ENCODE peak calls at places on chromosomes 7 and 10, in six cellular contexts. M is mesendoderm; I is tibial artery; D is OCI-LY7; Y is CD4-positive, CD25-positive, alpha-beta regulatory T cell; A is effector memory CD4-positive, alpha-beta T cell. C is an unnamed sample. For H3K4me1, the result is how much of the 10 kb centered on the place peaks cover.

GRCh38 chr10:84244651-84245270 is at the start of gene RGR:
- DNase-seq in M (no peak), I (peak), D (no peak), Y (no peak), A (no peak), C (no peak)

GRCh38 chr10:60963441-60964256 is 19.7 kb upstream of the RHOBTB1 start:
- DNase-seq in M (peak), I (no peak), D (no peak), Y (no peak), A (no peak), C (no peak)

GRCh38 chr10:127228195-127228785 is 31.9 kb upstream of the INSYN2A start:
- DNase-seq in M (peak), I (peak), D (no peak), Y (no peak), A (no peak), C (peak)

GRCh38 chr7:36360244-36360643 is 29.4 kb upstream of the ANLN start:
- DNase-seq in M (peak), I (no peak), D (no peak), Y (no peak), A (no peak), C (no peak)

GRCh38 chr10:67622506-67622905 is 73.5 kb downstream of the CTNNA3 start:
- DNase-seq in M (no peak), I (no peak), D (no peak), Y (no peak), A (no peak), C (no peak)

GRCh38 chr7:141585592-141586510 is 34.6 kb downstream of the AGK start:
- DNase-seq in M (peak), I (no peak), D (no peak), Y (peak), A (no peak), C (no peak)

GRCh38 chr10:52701647-52702046 is 70.9 kb downstream of the MBL2 start:
- DNase-seq in M (no peak), I (no peak), D (no peak), Y (no peak), A (no peak), C (no peak)

GRCh38 chr7:36526720-36527548 is 137.3 kb downstream of the ANLN start:
- DNase-seq in M (peak), I (no peak), D (no peak), Y (peak), A (no peak), C (no peak)

GRCh38 chr10:84352251-84352842 is 24.0 kb downstream of the CCSER2 start:
- DNase-seq in M (peak), I (no peak), D (peak), Y (peak), A (peak), C (no peak)

GRCh38 chr10:62492012-62492869 is 118.1 kb downstream of the ZNF365 start:
- DNase-seq in M (peak), I (no peak), D (peak), Y (peak), A (no peak), C (no peak)

GRCh38 chr7:2641406-2642393 is 9.9 kb downstream of the TTYH3 start:
- DNase-seq in M (peak), I (peak), D (peak), Y (no peak), A (no peak), C (peak)

GRCh38 chr10:5448333-5449048 is 36.1 kb downstream of the NET1 start:
- DNase-seq in M (no peak), I (no peak), D (no peak), Y (no peak), A (no peak), C (no peak)

GRCh38 chr10:34723746-34724145 is 91.3 kb downstream of the PARD3 start:
- DNase-seq in M (peak), I (peak), D (no peak), Y (no peak), A (no peak), C (no peak)

GRCh38 chr7:14024406-14024805 is 34.9 kb upstream of the ETV1 start:
- DNase-seq in M (peak), I (no peak), D (no peak), Y (no peak), A (no peak), C (no peak)

GRCh38 chr10:119131512-119132240 is 27.8 kb downstream of the DENND10 start:
- DNase-seq in M (no peak), I (no peak), D (peak), Y (peak), A (no peak), C (no peak)

GRCh38 chr10:30630571-30630970 is 1.0 kb upstream of the LYZL2 start:
- DNase-seq in M (no peak), I (no peak), D (no peak), Y (no peak), A (no peak), C (no peak)

GRCh38 chr10:21173964-21174669 is 277.0 kb upstream of the NEBL start:
- DNase-seq in M (peak), I (no peak), D (no peak), Y (peak), A (no peak), C (peak)

GRCh38 chr7:151091431-151091830 is 5.2 kb downstream of the AGAP3 start:
- DNase-seq in M (peak), I (no peak), D (peak), Y (no peak), A (no peak), C (no peak)

GRCh38 chr10:51700228-51700835 is 937 bp upstream of the CSTF2T start:
- DNase-seq in M (peak), I (no peak), D (peak), Y (no peak), A (no peak), C (no peak)

GRCh38 chr7:36658603-36659516 is 65.4 kb downstream of the AOAH start:
- DNase-seq in M (peak), I (no peak), D (no peak), Y (no peak), A (no peak), C (no peak)

GRCh38 chr7:122143751-122144711 is at the start of gene AASS:
- DNase-seq in M (peak), I (peak), D (no peak), Y (peak), A (peak), C (peak)

GRCh38 chr10:77582710-77583115 is 54.9 kb downstream of the KCNMA1 start:
- DNase-seq in M (peak), I (no peak), D (no peak), Y (no peak), A (no peak), C (no peak)

GRCh38 chr7:34931739-34932138 is 105.5 kb downstream of the DPY19L1 start:
- DNase-seq in M (no peak), I (no peak), D (no peak), Y (no peak), A (no peak), C (no peak)

GRCh38 chr7:29285451-29285807 is 90.9 kb downstream of the CHN2 start:
- DNase-seq in M (no peak), I (no peak), D (no peak), Y (peak), A (no peak), C (no peak)

GRCh38 chr10:33803248-33803647 is 468.8 kb upstream of the NRP1 start:
- DNase-seq in M (peak), I (no peak), D (no peak), Y (no peak), A (no peak), C (no peak)

GRCh38 chr7:97733276-97734206 is 1.7 kb downstream of the TAC1 start:
- DNase-seq in M (peak), I (no peak), D (no peak), Y (no peak), A (no peak), C (peak)

GRCh38 chr7:113752289-113752688 is 166.5 kb downstream of the PPP1R3A start:
- DNase-seq in M (peak), I (no peak), D (no peak), Y (no peak), A (no peak), C (no peak)

GRCh38 chr10:114031113-114031512 is 12.6 kb upstream of the ADRB1 start:
- DNase-seq in M (no peak), I (no peak), D (no peak), Y (no peak), A (no peak), C (no peak)

GRCh38 chr10:86139066-86139657 is 227.4 kb downstream of the GRID1 start:
- DNase-seq in M (peak), I (no peak), D (peak), Y (no peak), A (no peak), C (peak)

GRCh38 chr7:124930655-124931597 is 1.3 kb upstream of the POT1 start:
- DNase-seq in M (peak), I (no peak), D (no peak), Y (no peak), A (no peak), C (no peak)

GRCh38 chr7:30740417-30741181 is 11.3 kb upstream of the INMT start:
- DNase-seq in M (peak), I (peak), D (peak), Y (peak), A (peak), C (peak)

GRCh38 chr7:127903913-127904705 is 127.1 kb downstream of the LRRC4 start:
- DNase-seq in M (no peak), I (no peak), D (no peak), Y (no peak), A (no peak), C (no peak)

GRCh38 chr10:112678581-112678980 is 231.6 kb downstream of the VTI1A start:
- DNase-seq in M (peak), I (no peak), D (no peak), Y (no peak), A (no peak), C (no peak)

GRCh38 chr10:129055225-129055624 is 411.8 kb upstream of the MGMT start:
- DNase-seq in M (no peak), I (no peak), D (no peak), Y (no peak), A (no peak), C (no peak)

GRCh38 chr7:66758964-66759628 is 18.6 kb downstream of the RABGEF1 start:
- DNase-seq in M (no peak), I (no peak), D (no peak), Y (peak), A (no peak), C (peak)

GRCh38 chr10:21518629-21519321 is 6.7 kb downstream of the SKIDA1 start:
- DNase-seq in M (peak), I (no peak), D (no peak), Y (no peak), A (no peak), C (no peak)

GRCh38 chr7:55912748-55913158 is 25.5 kb downstream of the ZNF713 start:
- DNase-seq in M (no peak), I (no peak), D (no peak), Y (no peak), A (no peak), C (no peak)

GRCh38 chr7:130490888-130491771 is 755 bp upstream of the MEST start:
- DNase-seq in M (no peak), I (no peak), D (no peak), Y (peak), A (no peak), C (peak)

GRCh38 chr10:70269741-70270140 is 14.1 kb downstream of the NPFFR1 start:
- DNase-seq in M (no peak), I (no peak), D (no peak), Y (no peak), A (no peak), C (no peak)

GRCh38 chr10:70266056-70266455 is 17.7 kb downstream of the NPFFR1 start:
- DNase-seq in M (no peak), I (no peak), D (no peak), Y (no peak), A (no peak), C (no peak)

GRCh38 chr10:70267161-70267933 is 16.5 kb downstream of the NPFFR1 start:
- DNase-seq in M (peak), I (peak), D (peak), Y (no peak), A (no peak), C (no peak)

GRCh38 chr10:70266701-70267100 is 17.1 kb downstream of the NPFFR1 start:
- DNase-seq in M (no peak), I (no peak), D (no peak), Y (no peak), A (no peak), C (no peak)

GRCh38 chr10:70268376-70268775 is 15.4 kb downstream of the NPFFR1 start:
- DNase-seq in M (no peak), I (no peak), D (no peak), Y (no peak), A (no peak), C (no peak)
- H3K4me1 ChIP-seq in M (under half), I (under half), D (under half), Y (under half), A (under half), C (under half)

GRCh38 chr10:122468923-122469781 is 7.8 kb downstream of the HTRA1 start:
- DNase-seq in M (no peak), I (peak), D (no peak), Y (no peak), A (no peak), C (no peak)

GRCh38 chr10:122466866-122467470 is 5.6 kb downstream of the HTRA1 start:
- DNase-seq in M (no peak), I (no peak), D (no peak), Y (no peak), A (no peak), C (no peak)

GRCh38 chr10:122465401-122465800 is 4.0 kb downstream of the HTRA1 start:
- DNase-seq in M (no peak), I (no peak), D (no peak), Y (no peak), A (no peak), C (no peak)

GRCh38 chr10:122469848-122470247 is 8.5 kb downstream of the HTRA1 start:
- DNase-seq in M (no peak), I (no peak), D (no peak), Y (no peak), A (no peak), C (no peak)

GRCh38 chr10:122468220-122468922 is 7.0 kb downstream of the HTRA1 start:
- DNase-seq in M (no peak), I (no peak), D (no peak), Y (no peak), A (no peak), C (no peak)
- H3K4me1 ChIP-seq in M (under half), I (under half), D (under half), Y (under half), A (under half), C (under half)

DNA sequence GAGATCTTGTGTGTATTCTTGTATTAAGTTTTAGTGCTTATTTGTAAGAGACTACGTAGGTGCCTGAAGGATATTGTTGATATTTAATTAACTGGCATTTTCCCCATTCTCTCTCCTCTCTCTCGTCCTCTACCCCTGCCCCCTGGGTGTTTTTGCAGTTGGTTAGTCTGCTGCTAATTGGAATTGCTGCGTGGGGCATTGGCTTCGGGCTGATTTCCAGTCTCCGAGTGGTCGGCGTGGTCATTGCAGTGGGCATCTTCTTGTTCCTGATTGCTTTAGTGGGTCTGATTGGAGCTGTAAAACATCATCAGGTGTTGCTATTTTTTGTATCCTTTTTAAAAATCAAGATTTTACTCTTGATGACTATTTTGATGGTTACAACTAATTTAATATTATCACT is 22.5 kb downstream of the TSPAN13 start:
- DNase-seq in M (peak), I (no peak), D (no peak), Y (no peak), A (no peak), C (no peak)
- H3K4me1 ChIP-seq in M (under half), I (under half), D (under half), Y (under half), A (under half), C (under half)

DNA sequence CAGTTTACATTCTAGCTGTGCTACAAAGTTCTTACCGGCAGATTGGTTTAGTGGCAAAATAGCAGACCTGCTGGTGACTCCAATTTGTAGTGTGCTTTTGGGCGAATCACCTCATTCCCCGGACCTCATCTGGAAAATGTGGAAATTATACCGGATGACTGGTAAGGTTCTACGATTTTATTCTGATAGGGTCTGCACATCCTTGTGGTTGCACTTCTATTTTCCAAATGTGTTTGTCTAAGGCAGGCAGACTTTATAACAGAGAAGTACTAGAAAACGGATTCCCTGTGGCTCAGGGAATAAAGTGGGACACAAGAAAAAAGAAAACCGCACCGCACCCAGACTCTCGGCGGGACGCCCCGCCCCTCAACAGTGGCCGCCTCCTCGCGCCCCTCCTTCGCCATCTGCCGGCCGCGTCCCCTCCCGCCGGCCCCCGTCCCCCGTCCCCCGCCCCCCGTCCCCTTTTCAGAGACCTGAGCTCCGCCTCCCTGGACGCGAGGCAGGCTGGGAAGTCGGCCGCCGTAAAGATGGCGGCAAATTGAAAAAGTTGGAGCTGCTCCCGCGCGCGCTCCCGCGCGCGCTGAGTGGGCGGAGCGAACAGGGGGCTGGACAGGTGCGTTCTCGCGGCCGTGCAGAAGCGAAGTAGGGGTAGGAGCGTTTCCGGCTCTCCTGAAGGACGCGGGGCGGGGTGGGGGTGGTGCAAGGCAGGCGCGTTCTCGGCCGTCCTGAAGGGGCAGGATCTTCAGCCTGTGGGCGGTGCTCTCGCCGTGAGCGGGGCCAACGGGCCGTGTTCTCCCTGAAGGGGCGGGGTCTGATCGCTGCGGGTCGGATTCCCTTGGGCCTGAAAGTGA is 531 bp upstream of the CCM2 start:
- DNase-seq in M (peak), I (peak), D (peak), Y (peak), A (peak), C (peak)
- H3K4me1 ChIP-seq in M (under half), I (under half), D (half or more), Y (half or more), A (under half), C (under half)

GRCh38 chr10:79431891-79432831 is 13.3 kb downstream of the ZCCHC24 start:
- DNase-seq in M (no peak), I (peak), D (no peak), Y (no peak), A (no peak), C (no peak)
- H3K4me1 ChIP-seq in M (under half), I (under half), D (under half), Y (under half), A (under half), C (under half)

GRCh38 chr10:75401569-75402485 is at the start of gene ZNF503:
- DNase-seq in M (peak), I (peak), D (no peak), Y (peak), A (no peak), C (peak)
- H3K4me1 ChIP-seq in M (under half), I (under half), D (under half), Y (under half), A (under half), C (under half)

GRCh38 chr10:125054664-125055273 is 105.6 kb downstream of the CTBP2 start:
- DNase-seq in M (no peak), I (no peak), D (no peak), Y (no peak), A (no peak), C (no peak)

GRCh38 chr10:125057158-125058001 is 103.0 kb downstream of the CTBP2 start:
- DNase-seq in M (peak), I (peak), D (peak), Y (no peak), A (no peak), C (peak)

GRCh38 chr10:125052146-125052545 is 108.2 kb downstream of the CTBP2 start:
- DNase-seq in M (no peak), I (no peak), D (no peak), Y (no peak), A (no peak), C (no peak)

GRCh38 chr10:125056161-125057132 is 103.9 kb downstream of the CTBP2 start:
- DNase-seq in M (no peak), I (no peak), D (no peak), Y (no peak), A (no peak), C (no peak)

GRCh38 chr10:125054216-125054615 is 106.1 kb downstream of the CTBP2 start:
- DNase-seq in M (no peak), I (no peak), D (no peak), Y (no peak), A (no peak), C (peak)
- H3K4me1 ChIP-seq in M (under half), I (under half), D (under half), Y (under half), A (under half), C (under half)

GRCh38 chr10:132570265-132570664 is 32.7 kb downstream of the INPP5A start:
- DNase-seq in M (no peak), I (no peak), D (no peak), Y (no peak), A (no peak), C (no peak)

GRCh38 chr10:132571565-132572544 is 34.3 kb downstream of the INPP5A start:
- DNase-seq in M (peak), I (no peak), D (peak), Y (peak), A (peak), C (peak)

GRCh38 chr10:132570771-132571564 is 33.4 kb downstream of the INPP5A start:
- DNase-seq in M (no peak), I (peak), D (peak), Y (no peak), A (no peak), C (peak)

GRCh38 chr10:132574288-132574687 is 36.7 kb downstream of the INPP5A start:
- DNase-seq in M (no peak), I (no peak), D (no peak), Y (no peak), A (no peak), C (no peak)

GRCh38 chr10:132572545-132572937 is 35.0 kb downstream of the INPP5A start:
- DNase-seq in M (peak), I (no peak), D (peak), Y (no peak), A (no peak), C (no peak)
- H3K4me1 ChIP-seq in M (under half), I (under half), D (under half), Y (under half), A (under half), C (under half)